ENCODE peak calls at places on chromosomes 2 and 18, in seven cellular contexts. One of them, this sample, is unnamed.

GRCh38 chr2:232142049-232142448 is 180.5 kb downstream of the DIS3L2 start:
- DNase-seq in GM23248: peak
- DNase-seq in right lobe of liver: no peak
- DNase-seq in CD4-positive, alpha-beta T cell: no peak
- DNase-seq in cardiac muscle cell: peak
- DNase-seq in small intestine: peak
- DNase-seq in RWPE1: peak
- DNase-seq in this sample: no peak

GRCh38 chr2:234514099-234514498 is 17.2 kb upstream of the ARL4C start:
- DNase-seq in GM23248: no peak
- DNase-seq in right lobe of liver: no peak
- DNase-seq in CD4-positive, alpha-beta T cell: no peak
- DNase-seq in cardiac muscle cell: no peak
- DNase-seq in small intestine: no peak
- DNase-seq in RWPE1: no peak
- DNase-seq in this sample: no peak

GRCh38 chr2:230669386-230669935 is 43.2 kb upstream of the CAB39 start:
- DNase-seq in GM23248: no peak
- DNase-seq in right lobe of liver: no peak
- DNase-seq in CD4-positive, alpha-beta T cell: no peak
- DNase-seq in cardiac muscle cell: no peak
- DNase-seq in small intestine: no peak
- DNase-seq in RWPE1: no peak
- DNase-seq in this sample: no peak

GRCh38 chr2:72722492-72723090 is 103.2 kb downstream of the EXOC6B start:
- DNase-seq in GM23248: peak
- DNase-seq in right lobe of liver: no peak
- DNase-seq in CD4-positive, alpha-beta T cell: no peak
- DNase-seq in cardiac muscle cell: no peak
- DNase-seq in small intestine: no peak
- DNase-seq in RWPE1: no peak
- DNase-seq in this sample: no peak

GRCh38 chr18:858016-858415 is 46.0 kb upstream of the YES1 start:
- DNase-seq in GM23248: no peak
- DNase-seq in right lobe of liver: no peak
- DNase-seq in CD4-positive, alpha-beta T cell: no peak
- DNase-seq in cardiac muscle cell: no peak
- DNase-seq in small intestine: no peak
- DNase-seq in RWPE1: no peak
- DNase-seq in this sample: no peak

GRCh38 chr2:10300997-10301945 is 1.4 kb upstream of the HPCAL1 start:
- DNase-seq in GM23248: no peak
- DNase-seq in right lobe of liver: peak
- DNase-seq in CD4-positive, alpha-beta T cell: no peak
- DNase-seq in cardiac muscle cell: no peak
- DNase-seq in small intestine: peak
- DNase-seq in RWPE1: no peak
- DNase-seq in this sample: no peak

GRCh38 chr18:6747646-6748045 is 18.1 kb downstream of the ARHGAP28 start:
- DNase-seq in GM23248: peak
- DNase-seq in right lobe of liver: no peak
- DNase-seq in CD4-positive, alpha-beta T cell: no peak
- DNase-seq in cardiac muscle cell: no peak
- DNase-seq in small intestine: no peak
- DNase-seq in RWPE1: peak
- DNase-seq in this sample: peak

GRCh38 chr2:165837122-165837521 is 43.1 kb upstream of the GALNT3 start:
- DNase-seq in GM23248: peak
- DNase-seq in right lobe of liver: no peak
- DNase-seq in CD4-positive, alpha-beta T cell: no peak
- DNase-seq in cardiac muscle cell: no peak
- DNase-seq in small intestine: no peak
- DNase-seq in RWPE1: peak
- DNase-seq in this sample: no peak

GRCh38 chr2:236984046-236984445 is 101.6 kb upstream of the COPS8 start:
- DNase-seq in GM23248: peak
- DNase-seq in right lobe of liver: no peak
- DNase-seq in CD4-positive, alpha-beta T cell: no peak
- DNase-seq in cardiac muscle cell: no peak
- DNase-seq in small intestine: no peak
- DNase-seq in RWPE1: no peak
- DNase-seq in this sample: no peak

GRCh38 chr18:48931680-48932461 is 18.9 kb downstream of the SMAD7 start:
- DNase-seq in GM23248: peak
- DNase-seq in right lobe of liver: no peak
- DNase-seq in CD4-positive, alpha-beta T cell: no peak
- DNase-seq in cardiac muscle cell: no peak
- DNase-seq in small intestine: no peak
- DNase-seq in RWPE1: no peak
- DNase-seq in this sample: no peak

GRCh38 chr18:45772081-45772480 is 48.1 kb downstream of the SLC14A1 start:
- DNase-seq in GM23248: no peak
- DNase-seq in right lobe of liver: no peak
- DNase-seq in CD4-positive, alpha-beta T cell: no peak
- DNase-seq in cardiac muscle cell: no peak
- DNase-seq in small intestine: no peak
- DNase-seq in RWPE1: no peak
- DNase-seq in this sample: no peak

GRCh38 chr2:72289283-72289682 is 141.6 kb upstream of the CYP26B1 start:
- DNase-seq in GM23248: peak
- DNase-seq in right lobe of liver: no peak
- DNase-seq in CD4-positive, alpha-beta T cell: no peak
- DNase-seq in cardiac muscle cell: no peak
- DNase-seq in small intestine: no peak
- DNase-seq in RWPE1: no peak
- DNase-seq in this sample: no peak

GRCh38 chr2:99403084-99403483 is 65.9 kb downstream of the EIF5B start:
- DNase-seq in GM23248: peak
- DNase-seq in right lobe of liver: no peak
- DNase-seq in CD4-positive, alpha-beta T cell: no peak
- DNase-seq in cardiac muscle cell: no peak
- DNase-seq in small intestine: no peak
- DNase-seq in RWPE1: no peak
- DNase-seq in this sample: no peak

GRCh38 chr2:29657674-29658073 is 263.7 kb downstream of the ALK start:
- DNase-seq in GM23248: no peak
- DNase-seq in right lobe of liver: no peak
- DNase-seq in CD4-positive, alpha-beta T cell: no peak
- DNase-seq in cardiac muscle cell: no peak
- DNase-seq in small intestine: no peak
- DNase-seq in RWPE1: no peak
- DNase-seq in this sample: no peak

GRCh38 chr2:47321411-47322031 is 81.4 kb upstream of the MSH2 start:
- DNase-seq in GM23248: no peak
- DNase-seq in right lobe of liver: no peak
- DNase-seq in CD4-positive, alpha-beta T cell: no peak
- DNase-seq in cardiac muscle cell: no peak
- DNase-seq in small intestine: no peak
- DNase-seq in RWPE1: no peak
- DNase-seq in this sample: no peak

GRCh38 chr2:26812731-26813130 is 26.9 kb downstream of the CENPA start:
- DNase-seq in GM23248: no peak
- DNase-seq in right lobe of liver: no peak
- DNase-seq in CD4-positive, alpha-beta T cell: no peak
- DNase-seq in cardiac muscle cell: no peak
- DNase-seq in small intestine: no peak
- DNase-seq in RWPE1: no peak
- DNase-seq in this sample: no peak

GRCh38 chr2:96241901-96242611 is 23.7 kb downstream of the TMEM127 start:
- DNase-seq in GM23248: peak
- DNase-seq in right lobe of liver: no peak
- DNase-seq in CD4-positive, alpha-beta T cell: peak
- DNase-seq in cardiac muscle cell: no peak
- DNase-seq in small intestine: peak
- DNase-seq in RWPE1: peak
- DNase-seq in this sample: no peak

GRCh38 chr2:124985210-124985760 is 960.2 kb downstream of the CNTNAP5 start:
- DNase-seq in GM23248: no peak
- DNase-seq in right lobe of liver: no peak
- DNase-seq in CD4-positive, alpha-beta T cell: no peak
- DNase-seq in cardiac muscle cell: no peak
- DNase-seq in small intestine: no peak
- DNase-seq in RWPE1: peak
- DNase-seq in this sample: no peak

GRCh38 chr2:60857025-60857424 is 24.3 kb upstream of the REL start:
- DNase-seq in GM23248: no peak
- DNase-seq in right lobe of liver: no peak
- DNase-seq in CD4-positive, alpha-beta T cell: no peak
- DNase-seq in cardiac muscle cell: no peak
- DNase-seq in small intestine: no peak
- DNase-seq in RWPE1: no peak
- DNase-seq in this sample: no peak
- H3K27ac ChIP-seq in GM23248: no peak
- H3K27ac ChIP-seq in right lobe of liver: no peak
- H3K27ac ChIP-seq in CD4-positive, alpha-beta T cell: no peak
- H3K27ac ChIP-seq in cardiac muscle cell: no peak
- H3K27ac ChIP-seq in small intestine: no peak
- H3K27ac ChIP-seq in RWPE1: no peak
- H3K27ac ChIP-seq in this sample: peak

GRCh38 chr2:54599326-54599710 is 124.1 kb upstream of the EML6 start:
- DNase-seq in GM23248: no peak
- DNase-seq in right lobe of liver: peak
- DNase-seq in CD4-positive, alpha-beta T cell: no peak
- DNase-seq in cardiac muscle cell: no peak
- DNase-seq in small intestine: peak
- DNase-seq in RWPE1: no peak
- DNase-seq in this sample: no peak
- H3K27ac ChIP-seq in GM23248: no peak
- H3K27ac ChIP-seq in right lobe of liver: peak
- H3K27ac ChIP-seq in CD4-positive, alpha-beta T cell: no peak
- H3K27ac ChIP-seq in cardiac muscle cell: no peak
- H3K27ac ChIP-seq in small intestine: peak
- H3K27ac ChIP-seq in RWPE1: peak
- H3K27ac ChIP-seq in this sample: peak

DNA sequence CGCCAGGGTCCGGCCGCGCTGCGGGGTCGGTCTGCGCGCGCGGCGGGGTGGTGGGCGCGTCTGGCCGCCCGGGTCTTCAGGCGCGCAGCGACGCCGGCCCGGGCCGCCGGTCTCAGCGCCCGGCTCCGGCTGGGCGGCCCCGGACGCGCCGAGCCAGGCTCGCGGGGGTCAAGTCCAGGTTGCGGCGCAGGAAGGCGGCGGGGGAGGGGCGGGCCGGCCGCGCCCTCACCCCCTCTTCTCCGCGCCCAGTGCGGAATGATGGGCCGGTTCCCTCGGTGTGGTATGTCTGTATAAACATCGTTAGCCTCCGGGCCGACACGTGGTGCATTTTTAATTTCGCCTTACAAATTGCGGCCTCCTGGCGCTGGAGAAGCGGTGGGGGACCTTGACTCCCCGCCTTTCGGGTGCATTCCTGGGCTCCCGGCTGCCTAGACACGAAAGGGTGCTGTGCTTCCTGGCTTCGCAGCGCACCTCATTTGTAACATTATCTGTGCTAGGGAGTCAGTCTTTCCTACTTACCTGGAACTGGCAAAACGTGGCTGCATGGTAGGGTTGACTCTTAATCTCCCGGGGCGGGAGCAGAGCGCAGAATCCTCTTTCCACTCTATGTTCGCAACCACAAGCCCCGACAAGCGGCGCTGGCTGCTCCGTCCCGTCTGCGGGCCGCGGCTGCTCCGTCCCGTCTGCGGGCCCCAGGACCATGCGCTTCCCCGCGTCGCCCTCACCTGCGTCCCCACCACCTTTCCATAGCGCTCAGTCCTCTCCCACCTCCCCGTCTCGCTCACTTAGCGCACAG is 69.0 kb downstream of the CTAGE1 start:
- DNase-seq in GM23248: peak
- DNase-seq in right lobe of liver: peak
- DNase-seq in CD4-positive, alpha-beta T cell: no peak
- DNase-seq in cardiac muscle cell: peak
- DNase-seq in small intestine: peak
- DNase-seq in RWPE1: peak
- DNase-seq in this sample: no peak
- H3K27ac ChIP-seq in GM23248: peak
- H3K27ac ChIP-seq in right lobe of liver: peak
- H3K27ac ChIP-seq in CD4-positive, alpha-beta T cell: peak
- H3K27ac ChIP-seq in cardiac muscle cell: peak
- H3K27ac ChIP-seq in small intestine: peak
- H3K27ac ChIP-seq in RWPE1: peak
- H3K27ac ChIP-seq in this sample: no peak

GRCh38 chr2:168526641-168527040 is 70.6 kb downstream of the CERS6 start:
- DNase-seq in GM23248: peak
- DNase-seq in right lobe of liver: no peak
- DNase-seq in CD4-positive, alpha-beta T cell: no peak
- DNase-seq in cardiac muscle cell: no peak
- DNase-seq in small intestine: no peak
- DNase-seq in RWPE1: no peak
- DNase-seq in this sample: no peak

GRCh38 chr2:168529900-168530561 is 74.0 kb downstream of the CERS6 start:
- DNase-seq in GM23248: peak
- DNase-seq in right lobe of liver: no peak
- DNase-seq in CD4-positive, alpha-beta T cell: no peak
- DNase-seq in cardiac muscle cell: no peak
- DNase-seq in small intestine: no peak
- DNase-seq in RWPE1: no peak
- DNase-seq in this sample: no peak

GRCh38 chr2:168528016-168528415 is 71.9 kb downstream of the CERS6 start:
- DNase-seq in GM23248: no peak
- DNase-seq in right lobe of liver: no peak
- DNase-seq in CD4-positive, alpha-beta T cell: no peak
- DNase-seq in cardiac muscle cell: no peak
- DNase-seq in small intestine: no peak
- DNase-seq in RWPE1: no peak
- DNase-seq in this sample: no peak

GRCh38 chr2:168529054-168529833 is 73.2 kb downstream of the CERS6 start:
- DNase-seq in GM23248: peak
- DNase-seq in right lobe of liver: no peak
- DNase-seq in CD4-positive, alpha-beta T cell: no peak
- DNase-seq in cardiac muscle cell: no peak
- DNase-seq in small intestine: no peak
- DNase-seq in RWPE1: no peak
- DNase-seq in this sample: no peak

DNA sequence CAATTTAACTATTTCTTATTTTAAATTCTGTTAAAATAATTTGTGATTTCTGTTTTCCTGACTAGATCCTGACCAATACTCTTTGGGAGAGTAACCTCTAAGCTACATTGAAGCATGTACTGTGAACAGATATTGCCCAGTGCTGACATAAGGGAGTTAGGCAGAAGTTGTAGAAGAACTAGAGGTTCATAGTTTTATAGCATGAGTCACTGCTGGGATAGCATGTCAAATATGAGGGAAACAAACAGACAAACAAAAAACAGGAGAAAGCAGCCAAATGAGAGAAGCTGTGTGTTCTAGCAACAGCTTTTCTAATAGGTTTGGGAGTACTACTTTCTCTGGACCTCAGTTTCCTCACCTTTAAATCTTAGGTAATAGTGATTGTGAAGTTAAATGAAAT is 72.4 kb downstream of the CERS6 start:
- DNase-seq in GM23248: peak
- DNase-seq in right lobe of liver: no peak
- DNase-seq in CD4-positive, alpha-beta T cell: no peak
- DNase-seq in cardiac muscle cell: no peak
- DNase-seq in small intestine: no peak
- DNase-seq in RWPE1: no peak
- DNase-seq in this sample: no peak
- H3K27ac ChIP-seq in GM23248: peak
- H3K27ac ChIP-seq in right lobe of liver: no peak
- H3K27ac ChIP-seq in CD4-positive, alpha-beta T cell: no peak
- H3K27ac ChIP-seq in cardiac muscle cell: no peak
- H3K27ac ChIP-seq in small intestine: no peak
- H3K27ac ChIP-seq in RWPE1: no peak
- H3K27ac ChIP-seq in this sample: peak

GRCh38 chr2:144443837-144444236 is 76.1 kb downstream of the ZEB2 start:
- DNase-seq in GM23248: peak
- DNase-seq in right lobe of liver: no peak
- DNase-seq in CD4-positive, alpha-beta T cell: no peak
- DNase-seq in cardiac muscle cell: no peak
- DNase-seq in small intestine: no peak
- DNase-seq in RWPE1: no peak
- DNase-seq in this sample: no peak
- H3K27ac ChIP-seq in GM23248: no peak
- H3K27ac ChIP-seq in right lobe of liver: no peak
- H3K27ac ChIP-seq in CD4-positive, alpha-beta T cell: no peak
- H3K27ac ChIP-seq in cardiac muscle cell: peak
- H3K27ac ChIP-seq in small intestine: no peak
- H3K27ac ChIP-seq in RWPE1: no peak
- H3K27ac ChIP-seq in this sample: no peak